ENCODE peak calls at places on chromosomes 5 and 9, in five cellular contexts. X is naive thymus-derived CD8-positive, alpha-beta T cell; M is T-cell; K is NCI-H1105; F is fibroblast of the conjunctiva. U is an unnamed sample.

GRCh38 chr5:4511996-4512656 is 628.0 kb upstream of the ADAMTS16 start:
- DNase-seq in M (no peak), F (no peak), K (no peak), X (no peak), U (no peak)

GRCh38 chr9:4272141-4272540 is 27.7 kb downstream of the GLIS3 start:
- DNase-seq in F (no peak), X (no peak), M (no peak), K (no peak), U (no peak)

GRCh38 chr5:37900692-37901091 is 60.9 kb upstream of the GDNF start:
- DNase-seq in K (no peak), X (no peak), F (peak; percentile 17), M (no peak), U (peak; percentile 16)

GRCh38 chr9:120184266-120184665 is 395.7 kb downstream of the CDK5RAP2 start:
- DNase-seq in M (no peak), X (no peak), K (no peak), F (no peak), U (no peak)

GRCh38 chr5:174173766-174174165 is 128.3 kb downstream of the NSG2 start:
- DNase-seq in M (no peak), F (no peak), X (no peak), K (no peak), U (no peak)

GRCh38 chr9:77953590-77953989 is 78.0 kb downstream of the GNAQ start:
- DNase-seq in M (no peak), X (no peak), K (no peak), F (no peak), U (no peak)

GRCh38 chr9:121529237-121529987 is 29.8 kb upstream of the GGTA1 start:
- DNase-seq in F (peak; percentile 93), K (peak; percentile 4), M (no peak), X (no peak), U (no peak)

GRCh38 chr9:129131300-129132145 is 20.3 kb downstream of the PTPA start:
- DNase-seq in F (no peak), K (peak; percentile 55), M (peak; percentile 71), X (peak; percentile 87), U (peak; percentile 2)

GRCh38 chr9:134693011-134693410 is 51.4 kb downstream of the COL5A1 start:
- DNase-seq in X (no peak), F (no peak), K (no peak), M (no peak), U (peak; percentile 58)

U was measured in DMS79.